ENCODE peak calls at places on chromosomes 1 and 21, in five cellular contexts. H is D341Med, B is mucosa of gallbladder, W is HTR-8/SVneo, C is HFFc6. I is an unnamed sample.

GRCh38 chr1:165862448-165862847 is 35.0 kb downstream of the UCK2 start:
- DNase-seq in H (no peak), B (no peak), W (no peak), C (no peak), I (no peak)

GRCh38 chr1:67308136-67308535 is 463 bp downstream of the IL12RB2 start:
- DNase-seq in H (no peak), B (no peak), W (no peak), C (no peak), I (no peak)

GRCh38 chr1:69639159-69639558 is 71.4 kb downstream of the LRRC7 start:
- DNase-seq in H (no peak), B (no peak), W (no peak), C (no peak), I (no peak)

GRCh38 chr1:169103443-169103842 is 3.0 kb upstream of the ATP1B1 start:
- DNase-seq in H (no peak), B (peak), W (no peak), C (no peak), I (no peak)

GRCh38 chr1:157198619-157199420 is 60.6 kb upstream of the ETV3 start:
- DNase-seq in H (peak), B (no peak), W (no peak), C (no peak), I (no peak)

GRCh38 chr1:44251989-44252625 is 38.8 kb downstream of the DMAP1 start:
- DNase-seq in H (peak), B (no peak), W (no peak), C (no peak), I (no peak)

GRCh38 chr1:225815526-225816178 is 5.7 kb downstream of the EPHX1 start:
- DNase-seq in H (no peak), B (no peak), W (no peak), C (no peak), I (no peak)

GRCh38 chr1:203006948-203007871 is at the start of gene TMEM183A:
- DNase-seq in H (peak), B (peak), W (peak), C (peak), I (peak)

GRCh38 chr1:6538958-6539357 is 15.4 kb downstream of the NOL9 start:
- DNase-seq in H (no peak), B (no peak), W (no peak), C (peak), I (no peak)

GRCh38 chr1:214404571-214405213 is 123.7 kb downstream of the SMYD2 start:
- DNase-seq in H (no peak), B (no peak), W (peak), C (no peak), I (peak)

GRCh38 chr1:175318633-175319032 is 126.1 kb upstream of the KIAA0040 start:
- DNase-seq in H (no peak), B (no peak), W (no peak), C (no peak), I (no peak)

GRCh38 chr1:240128361-240128760 is 36.7 kb downstream of the FMN2 start:
- DNase-seq in H (no peak), B (no peak), W (no peak), C (no peak), I (no peak)

GRCh38 chr1:19033516-19033840 is 77.0 kb upstream of the IFFO2 start:
- DNase-seq in H (no peak), B (no peak), W (no peak), C (no peak), I (no peak)

GRCh38 chr1:175145899-175146298 is 46.7 kb downstream of the KIAA0040 start:
- DNase-seq in H (no peak), B (no peak), W (no peak), C (no peak), I (peak)

GRCh38 chr1:231810415-231810814 is 183.8 kb downstream of the DISC1 start:
- DNase-seq in H (no peak), B (no peak), W (no peak), C (no peak), I (no peak)

GRCh38 chr21:32914424-32915070 is 111.2 kb upstream of the OLIG2 start:
- DNase-seq in H (no peak), B (no peak), W (no peak), C (no peak), I (no peak)

GRCh38 chr1:77847621-77848080 is 40.8 kb upstream of the NEXN start:
- DNase-seq in H (no peak), B (no peak), W (no peak), C (no peak), I (no peak)

GRCh38 chr1:223873044-223873443 is 27.3 kb upstream of the TP53BP2 start:
- DNase-seq in H (no peak), B (no peak), W (no peak), C (no peak), I (no peak)

GRCh38 chr21:43864806-43865470 is at the start of gene AGPAT3:
- DNase-seq in H (peak), B (no peak), W (no peak), C (no peak), I (no peak)

GRCh38 chr1:3471356-3472087 is 17.1 kb downstream of the ARHGEF16 start:
- DNase-seq in H (no peak), B (no peak), W (peak), C (peak), I (peak)

GRCh38 chr1:40924767-40925166 is 54.7 kb upstream of the CTPS1 start:
- DNase-seq in H (no peak), B (no peak), W (no peak), C (no peak), I (no peak)

GRCh38 chr1:184513966-184514365 is 127.1 kb downstream of the C1orf21 start:
- DNase-seq in H (no peak), B (no peak), W (no peak), C (peak), I (no peak)

GRCh38 chr1:93909146-93910050 is at the start of gene GCLM:
- DNase-seq in H (peak), B (peak), W (peak), C (peak), I (peak)

GRCh38 chr21:36744560-36745231 is 45.8 kb downstream of the SIM2 start:
- DNase-seq in H (no peak), B (no peak), W (no peak), C (no peak), I (no peak)